ENCODE peak calls at places on chromosomes 3 and 15, in ten cellular contexts. G, L, D, K, J, R, V, P, S and N are unnamed samples.

GRCh38 chr3:120438971-120439370 is 11.8 kb downstream of the FSTL1 start:
- DNase-seq in J (no peak), P (peak; percentile 90), V (peak; percentile 71), S (peak; percentile 56), K (no peak), D (peak; percentile 79), R (peak; percentile 49), G (peak; percentile 91), L (peak; percentile 82), N (peak; percentile 44)

GRCh38 chr3:189677667-189678066 is 46.5 kb downstream of the TP63 start:
- DNase-seq in L (no peak), R (no peak), V (no peak), S (no peak), G (no peak), P (no peak), K (no peak), D (no peak), J (no peak), N (no peak)

GRCh38 chr3:149473314-149473990 is 1.0 kb upstream of the TM4SF4 start:
- DNase-seq in S (peak; percentile 78), G (peak; percentile 90), V (peak; percentile 55), L (peak; percentile 77), R (no peak), J (peak; percentile 81), D (peak; percentile 80), K (peak; percentile 78), P (no peak), N (peak; percentile 40)

GRCh38 chr3:65979731-65980130 is 59.0 kb downstream of the MAGI1 start:
- DNase-seq in P (no peak), J (no peak), L (no peak), D (no peak), V (peak; percentile 21), S (no peak), G (no peak), K (no peak), R (no peak), N (no peak)

GRCh38 chr15:42373274-42373673 is 14.0 kb downstream of the CAPN3 start:
- DNase-seq in S (peak; percentile 88), P (no peak), V (peak; percentile 50), G (no peak), J (no peak), R (peak; percentile 80), D (no peak), K (no peak), L (no peak), N (no peak)

GRCh38 chr15:68789921-68790575 is 30.6 kb downstream of the ANP32A start:
- DNase-seq in S (no peak), L (no peak), P (no peak), G (peak; percentile 63), K (no peak), J (no peak), R (peak; percentile 18), D (peak; percentile 64), V (no peak), N (no peak)

GRCh38 chr3:25911525-25912295 is 121.8 kb downstream of the OXSM start:
- DNase-seq in R (no peak), V (no peak), G (no peak), S (no peak), J (no peak), D (no peak), P (no peak), L (no peak), K (no peak), N (no peak)

GRCh38 chr3:45841380-45841700 is 579 bp downstream of the LZTFL1 start:
- DNase-seq in R (peak; percentile 11), V (peak; percentile 24), S (no peak), K (no peak), J (no peak), D (peak; percentile 48), P (no peak), G (no peak), L (no peak), N (no peak)

GRCh38 chr3:186697510-186697909 is 19.6 kb upstream of the KNG1 start:
- DNase-seq in P (no peak), L (no peak), S (no peak), G (no peak), K (no peak), D (no peak), V (no peak), J (no peak), R (no peak), N (no peak)

GRCh38 chr15:57592836-57593420 is 1.2 kb downstream of the MYZAP start:
- DNase-seq in K (no peak), R (no peak), J (no peak), D (no peak), G (no peak), L (no peak), V (no peak), S (no peak), P (no peak), N (no peak)

GRCh38 chr15:66502491-66502890 is 2.2 kb downstream of the RPL4 start:
- DNase-seq in D (no peak), K (no peak), L (no peak), G (no peak), V (no peak), R (no peak), P (no peak), J (no peak), S (no peak), N (no peak)

GRCh38 chr15:66494262-66494661 is 3.3 kb downstream of the SNAPC5 start:
- DNase-seq in J (no peak), D (no peak), K (no peak), L (no peak), P (no peak), G (no peak), V (no peak), S (no peak), R (no peak), N (no peak)

GRCh38 chr15:66497502-66498455 is at the start of gene SNAPC5:
- DNase-seq in L (peak; percentile 92), S (peak; percentile 98), G (peak; percentile 97), R (peak; percentile 97), D (peak; percentile 98), J (peak; percentile 93), P (peak; percentile 97), K (peak; percentile 96), V (peak; percentile 98), N (peak; percentile 95)

GRCh38 chr15:66496951-66497501 is 536 bp downstream of the SNAPC5 start:
- DNase-seq in L (no peak), P (no peak), V (peak; percentile 31), G (no peak), D (no peak), K (no peak), J (no peak), R (no peak), S (no peak), N (no peak)

GRCh38 chr15:66498501-66499386 is 1.2 kb upstream of the SNAPC5 start:
- DNase-seq in G (no peak), P (no peak), S (no peak), D (peak; percentile 24), K (no peak), J (no peak), V (no peak), R (no peak), L (no peak), N (no peak)
- TF ChIP-seq CTCF in G (peak; percentile 38), P (no peak), S (peak; percentile 28), D (peak; percentile 50), K (peak; percentile 34), J (peak; percentile 32), V (peak; percentile 42), R (peak; percentile 55), L (no peak), N (no peak)

DNA sequence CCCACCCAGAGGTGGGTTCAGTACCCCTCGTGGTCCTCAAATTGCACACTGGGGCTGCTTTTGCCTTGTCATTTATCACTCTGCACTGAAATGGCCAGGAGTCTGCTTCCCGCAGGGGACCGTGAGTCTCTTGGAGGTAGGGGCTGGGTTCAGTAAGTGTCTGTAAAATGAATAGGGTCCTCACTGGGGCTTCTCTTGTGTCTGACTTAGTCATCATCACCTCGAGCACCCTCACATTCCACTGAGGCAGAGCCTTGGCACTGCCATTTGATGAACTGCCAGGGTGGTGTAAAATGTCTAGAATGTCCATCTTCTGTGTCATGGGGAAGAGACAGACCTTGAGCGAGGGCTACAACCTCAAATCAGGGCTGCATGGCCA is 61.0 kb upstream of the RYK start:
- DNase-seq in R (no peak), G (no peak), J (no peak), V (no peak), K (no peak), L (no peak), P (no peak), D (no peak), S (no peak), N (no peak)
- H3K4me1 ChIP-seq in R (peaks cover 16% of the 10 kb centered on the region), G (peaks cover 87% of the 10 kb centered on the region), J (peaks cover 66% of the 10 kb centered on the region), V (peaks cover 31% of the 10 kb centered on the region), K (peaks cover 24% of the 10 kb centered on the region), L (peaks cover 72% of the 10 kb centered on the region), P (no peaks in the 10 kb centered on the region), D (peaks cover 41% of the 10 kb centered on the region), S (peaks cover 55% of the 10 kb centered on the region), N (peaks cover 16% of the 10 kb centered on the region)

GRCh38 chr3:124283644-124284008 is 291.7 kb upstream of the ROPN1 start:
- DNase-seq in V (no peak), G (no peak), D (no peak), J (no peak), S (no peak), L (no peak), P (no peak), R (no peak), K (no peak), N (no peak)

GRCh38 chr3:124276863-124277515 is 285.1 kb upstream of the ROPN1 start:
- DNase-seq in G (peak; percentile 84), D (no peak), K (no peak), L (no peak), J (no peak), V (peak; percentile 54), P (no peak), S (peak; percentile 59), R (no peak), N (peak; percentile 75)

GRCh38 chr3:124282751-124283643 is 291.1 kb upstream of the ROPN1 start:
- DNase-seq in R (no peak), L (peak; percentile 83), V (no peak), D (peak; percentile 29), P (peak; percentile 74), G (no peak), J (no peak), K (no peak), S (no peak), N (peak; percentile 61)

GRCh38 chr3:124277516-124277890 is 285.6 kb upstream of the ROPN1 start:
- DNase-seq in G (no peak), K (peak; percentile 38), J (peak; percentile 11), L (no peak), D (no peak), V (peak; percentile 66), S (no peak), P (no peak), R (no peak), N (peak; percentile 44)

GRCh38 chr3:124281453-124282316 is 289.8 kb upstream of the ROPN1 start:
- DNase-seq in R (no peak), V (peak; percentile 59), G (no peak), S (no peak), J (peak; percentile 41), D (peak; percentile 33), K (no peak), P (no peak), L (peak; percentile 71), N (no peak)
- TF ChIP-seq CTCF in R (peak; percentile 80), V (peak; percentile 41), G (peak; percentile 52), S (peak; percentile 54), J (peak; percentile 77), D (peak; percentile 69), K (peak; percentile 23), P (no peak), L (peak; percentile 29), N (peak; percentile 52)

DNA sequence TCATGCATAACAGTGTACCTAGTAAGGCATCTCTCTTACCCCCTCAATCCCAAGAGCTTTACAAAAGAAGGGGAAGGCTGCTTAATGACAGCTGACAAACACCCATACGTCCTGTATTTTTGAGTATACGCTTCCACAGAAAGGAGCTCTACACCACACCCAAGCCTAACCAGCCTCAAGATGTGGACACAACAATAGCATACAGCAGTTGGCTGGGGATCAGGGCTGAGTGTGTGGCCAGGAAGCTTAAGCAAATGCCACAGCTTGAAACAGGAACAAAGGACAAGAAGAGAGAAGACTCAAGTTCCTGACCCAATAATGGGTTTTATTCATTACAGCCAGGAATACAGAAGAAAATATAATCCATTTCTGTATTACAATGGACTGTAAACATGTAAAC is 6.9 kb downstream of the HEXA start:
- DNase-seq in J (no peak), G (peak; percentile 68), K (peak; percentile 37), V (peak; percentile 56), L (no peak), D (no peak), P (no peak), R (peak; percentile 21), S (no peak), N (no peak)
- H3K4me1 ChIP-seq in J (peaks cover 9% of the 10 kb centered on the region), G (peaks cover 17% of the 10 kb centered on the region), K (no peaks in the 10 kb centered on the region), V (peaks cover 47% of the 10 kb centered on the region), L (peaks cover 18% of the 10 kb centered on the region), D (no peaks in the 10 kb centered on the region), P (no peaks in the 10 kb centered on the region), R (no peaks in the 10 kb centered on the region), S (peaks cover 19% of the 10 kb centered on the region), N (peaks cover 6% of the 10 kb centered on the region)